ENCODE peak calls at places on chromosomes 11 and 22, in nine cellular contexts. I is colonic mucosa; Z is T-helper 2 cell; K is DMS153; C is keratinocyte; E is A549; T is ELF-1; D is activated CD4-positive, alpha-beta T cell treated with anti-CD3 and anti-CD28 coated beads, Interleukin-2, amount 10 ng/mL, durations not matched to agents 7 days and 5 days; R is H54. V is an unnamed sample.

GRCh38 chr11:45685976-45686375 is 20.6 kb upstream of the CHST1 start:
- DNase-seq in I (no peak), Z (no peak), K (no peak), C (no peak), E (no peak), T (no peak), D (no peak), R (no peak), V (no peak)

GRCh38 chr22:35601743-35602633 is 15.1 kb downstream of the MB start:
- DNase-seq in I (no peak), Z (no peak), K (no peak), C (peak), E (peak), T (no peak), D (no peak), R (peak), V (peak)

GRCh38 chr22:18078329-18079041 is 695 bp downstream of the PEX26 start:
- DNase-seq in I (peak), Z (peak), K (no peak), C (no peak), E (peak), T (peak), D (peak), R (no peak), V (no peak)

GRCh38 chr22:36926309-36926708 is 12.9 kb downstream of the CSF2RB start:
- DNase-seq in I (no peak), Z (no peak), K (no peak), C (no peak), E (no peak), T (no peak), D (no peak), R (no peak), V (no peak)

GRCh38 chr22:47110817-47111443 is 348.5 kb downstream of the TBC1D22A start:
- DNase-seq in I (no peak), Z (no peak), K (no peak), C (no peak), E (no peak), T (no peak), D (no peak), R (no peak), V (no peak)

GRCh38 chr11:17792161-17792560 is 57.6 kb downstream of the KCNC1 start:
- DNase-seq in I (no peak), Z (no peak), K (no peak), C (no peak), E (no peak), T (no peak), D (no peak), R (no peak), V (no peak)

GRCh38 chr11:47248304-47248663 is 330 bp downstream of the ACP2 start:
- DNase-seq in I (no peak), Z (no peak), K (no peak), C (no peak), E (no peak), T (no peak), D (no peak), R (no peak), V (no peak)

GRCh38 chr11:64081663-64082442 is 46.1 kb downstream of the FLRT1 start:
- DNase-seq in I (no peak), Z (no peak), K (peak), C (no peak), E (no peak), T (no peak), D (no peak), R (no peak), V (no peak)

GRCh38 chr11:35354644-35355043 is 64.7 kb downstream of the SLC1A2 start:
- DNase-seq in I (no peak), Z (no peak), K (no peak), C (no peak), E (no peak), T (no peak), D (no peak), R (no peak), V (no peak)

GRCh38 chr11:87722756-87723599 is 452.3 kb downstream of the RAB38 start:
- DNase-seq in I (peak), Z (no peak), K (no peak), C (no peak), E (peak), T (peak), D (peak), R (peak), V (no peak)

GRCh38 chr11:107706531-107706930 is 5.3 kb downstream of the SLN start:
- DNase-seq in I (no peak), Z (no peak), K (no peak), C (no peak), E (no peak), T (no peak), D (no peak), R (no peak), V (no peak)

V was measured in T1000.